ENCODE peak calls at places on chromosome 5, in five cellular contexts. One of them, this sample, is unnamed.

GRCh38 chr5:34525761-34526160 is 130.4 kb upstream of the RAI14 start:
- DNase-seq in breast epithelium: no peak
- DNase-seq in transverse colon: no peak
- DNase-seq in sigmoid colon: no peak
- DNase-seq in prostate gland: no peak
- DNase-seq in this sample: peak; percentile 82

GRCh38 chr5:99900302-99900811 is 634.8 kb upstream of the FAM174A start:
- DNase-seq in breast epithelium: no peak
- DNase-seq in transverse colon: no peak
- DNase-seq in sigmoid colon: no peak
- DNase-seq in prostate gland: no peak
- DNase-seq in this sample: no peak

GRCh38 chr5:95087819-95088317 is 197.0 kb downstream of the MCTP1 start:
- DNase-seq in breast epithelium: no peak
- DNase-seq in transverse colon: peak; percentile 21
- DNase-seq in sigmoid colon: no peak
- DNase-seq in prostate gland: no peak
- DNase-seq in this sample: no peak

GRCh38 chr5:88662801-88663360 is 220.1 kb downstream of the MEF2C start:
- DNase-seq in breast epithelium: no peak
- DNase-seq in transverse colon: no peak
- DNase-seq in sigmoid colon: no peak
- DNase-seq in prostate gland: no peak
- DNase-seq in this sample: no peak

GRCh38 chr5:93580387-93581100 is 475 bp downstream of the NR2F1-AS1 start:
- DNase-seq in breast epithelium: no peak
- DNase-seq in transverse colon: no peak
- DNase-seq in sigmoid colon: peak; percentile 73
- DNase-seq in prostate gland: no peak
- DNase-seq in this sample: no peak

GRCh38 chr5:124948062-124948753 is 201.8 kb upstream of the ZNF608 start:
- DNase-seq in breast epithelium: no peak
- DNase-seq in transverse colon: no peak
- DNase-seq in sigmoid colon: no peak
- DNase-seq in prostate gland: no peak
- DNase-seq in this sample: no peak

GRCh38 chr5:31492824-31493223 is 39.1 kb downstream of the DROSHA start:
- DNase-seq in breast epithelium: no peak
- DNase-seq in transverse colon: no peak
- DNase-seq in sigmoid colon: no peak
- DNase-seq in prostate gland: no peak
- DNase-seq in this sample: no peak

GRCh38 chr5:17172801-17173200 is 44.6 kb upstream of the BASP1 start:
- DNase-seq in breast epithelium: no peak
- DNase-seq in transverse colon: no peak
- DNase-seq in sigmoid colon: no peak
- DNase-seq in prostate gland: no peak
- DNase-seq in this sample: no peak

GRCh38 chr5:37792976-37793328 is 46.9 kb downstream of the GDNF start:
- DNase-seq in breast epithelium: no peak
- DNase-seq in transverse colon: no peak
- DNase-seq in sigmoid colon: no peak
- DNase-seq in prostate gland: no peak
- DNase-seq in this sample: no peak

GRCh38 chr5:448766-449090 is 5.8 kb downstream of the EXOC3 start:
- DNase-seq in breast epithelium: no peak
- DNase-seq in transverse colon: no peak
- DNase-seq in sigmoid colon: no peak
- DNase-seq in prostate gland: no peak
- DNase-seq in this sample: no peak

GRCh38 chr5:92775711-92776615 is 805.1 kb downstream of the NR2F1-AS1 start:
- DNase-seq in breast epithelium: no peak
- DNase-seq in transverse colon: no peak
- DNase-seq in sigmoid colon: no peak
- DNase-seq in prostate gland: no peak
- DNase-seq in this sample: no peak

GRCh38 chr5:128714551-128714950 is 176.5 kb upstream of the FBN2 start:
- DNase-seq in breast epithelium: no peak
- DNase-seq in transverse colon: no peak
- DNase-seq in sigmoid colon: no peak
- DNase-seq in prostate gland: no peak
- DNase-seq in this sample: no peak

GRCh38 chr5:179818746-179819295 is 1.9 kb upstream of the SQSTM1 start:
- DNase-seq in breast epithelium: peak; percentile 97
- DNase-seq in transverse colon: peak; percentile 97
- DNase-seq in sigmoid colon: peak; percentile 99
- DNase-seq in prostate gland: peak; percentile 96
- DNase-seq in this sample: peak; percentile 98

GRCh38 chr5:161535762-161536161 is 10.8 kb downstream of the GABRB2 start:
- DNase-seq in breast epithelium: no peak
- DNase-seq in transverse colon: no peak
- DNase-seq in sigmoid colon: no peak
- DNase-seq in prostate gland: no peak
- DNase-seq in this sample: no peak

GRCh38 chr5:133441166-133441815 is 171.1 kb downstream of the FSTL4 start:
- DNase-seq in breast epithelium: no peak
- DNase-seq in transverse colon: no peak
- DNase-seq in sigmoid colon: no peak
- DNase-seq in prostate gland: no peak
- DNase-seq in this sample: no peak

GRCh38 chr5:35285011-35285410 is 54.7 kb upstream of the PRLR start:
- DNase-seq in breast epithelium: no peak
- DNase-seq in transverse colon: no peak
- DNase-seq in sigmoid colon: no peak
- DNase-seq in prostate gland: no peak
- DNase-seq in this sample: no peak

GRCh38 chr5:76371955-76372319 is 31.1 kb upstream of the IQGAP2 start:
- DNase-seq in breast epithelium: no peak
- DNase-seq in transverse colon: no peak
- DNase-seq in sigmoid colon: no peak
- DNase-seq in prostate gland: no peak
- DNase-seq in this sample: no peak

GRCh38 chr5:10789021-10789420 is 28.0 kb upstream of the DAP start:
- DNase-seq in breast epithelium: no peak
- DNase-seq in transverse colon: peak; percentile 10
- DNase-seq in sigmoid colon: no peak
- DNase-seq in prostate gland: no peak
- DNase-seq in this sample: no peak

DNA sequence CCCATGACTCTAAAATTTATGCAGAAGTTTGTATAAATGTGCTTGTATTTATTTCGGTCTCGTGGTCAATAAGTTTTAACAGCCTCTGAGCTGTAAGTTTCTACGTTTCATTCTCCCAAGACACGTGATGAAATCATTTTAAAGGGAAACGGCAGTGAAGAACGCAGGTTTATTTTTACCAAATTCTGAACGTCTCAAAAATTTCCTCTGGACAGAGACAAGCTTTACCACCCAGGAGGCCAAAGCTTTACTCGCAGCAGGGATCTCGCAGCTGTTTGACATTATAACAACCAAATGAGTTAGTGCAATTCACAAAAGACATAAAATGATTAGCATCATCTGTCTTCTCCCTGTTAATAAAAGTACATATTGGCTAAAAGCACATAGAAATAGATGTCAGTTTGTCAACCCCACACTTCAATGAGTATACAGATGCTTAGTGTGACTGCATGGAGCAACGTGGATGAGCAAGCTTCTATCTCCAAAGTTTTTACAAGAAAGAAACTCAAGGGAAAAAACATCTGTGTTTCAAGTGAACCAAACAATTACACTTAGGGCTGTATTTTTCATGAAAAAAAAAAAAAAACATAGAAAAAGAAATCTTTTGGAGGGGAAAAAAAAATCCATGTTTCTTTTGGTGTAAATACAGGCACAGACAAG is 2.5 kb downstream of the SEMA5A start:
- DNase-seq in breast epithelium: no peak
- DNase-seq in transverse colon: no peak
- DNase-seq in sigmoid colon: no peak
- DNase-seq in prostate gland: no peak
- DNase-seq in this sample: no peak
- H3K27ac ChIP-seq in breast epithelium: peak overlapping the region; percentile 74
- H3K27ac ChIP-seq in transverse colon: peak overlapping the region; percentile 92
- H3K27ac ChIP-seq in sigmoid colon: peak overlapping the region; percentile 33
- H3K27ac ChIP-seq in prostate gland: no peak overlapping the region
- H3K27ac ChIP-seq in this sample: peak overlapping the region; percentile 36

GRCh38 chr5:110092955-110093785 is 403.4 kb downstream of the MAN2A1 start:
- DNase-seq in breast epithelium: no peak
- DNase-seq in transverse colon: no peak
- DNase-seq in sigmoid colon: no peak
- DNase-seq in prostate gland: no peak
- DNase-seq in this sample: no peak
- TF ChIP-seq CTCF in breast epithelium: no peak
- TF ChIP-seq CTCF in transverse colon: no peak
- TF ChIP-seq CTCF in sigmoid colon: no peak
- TF ChIP-seq CTCF in prostate gland: no peak
- TF ChIP-seq CTCF in this sample: no peak

GRCh38 chr5:134845852-134846640 is at the start of gene C5orf24:
- DNase-seq in breast epithelium: peak; percentile 95
- DNase-seq in transverse colon: peak; percentile 96
- DNase-seq in sigmoid colon: peak; percentile 98
- DNase-seq in prostate gland: peak; percentile 91
- DNase-seq in this sample: peak; percentile 99
- TF ChIP-seq POLR2A in breast epithelium: peak; percentile 36
- TF ChIP-seq POLR2A in transverse colon: peak; percentile 93
- TF ChIP-seq POLR2A in sigmoid colon: peak; percentile 65
- TF ChIP-seq POLR2A in prostate gland: peak; percentile 94
- TF ChIP-seq POLR2A in this sample: peak; percentile 91

GRCh38 chr5:154430466-154430865 is 15.3 kb upstream of the SAP30L start:
- DNase-seq in breast epithelium: no peak
- DNase-seq in transverse colon: no peak
- DNase-seq in sigmoid colon: no peak
- DNase-seq in prostate gland: no peak
- DNase-seq in this sample: no peak
- H3K27ac ChIP-seq in breast epithelium: no peak overlapping the region
- H3K27ac ChIP-seq in transverse colon: no peak overlapping the region
- H3K27ac ChIP-seq in sigmoid colon: no peak overlapping the region
- H3K27ac ChIP-seq in prostate gland: no peak overlapping the region
- H3K27ac ChIP-seq in this sample: no peak overlapping the region

DNA sequence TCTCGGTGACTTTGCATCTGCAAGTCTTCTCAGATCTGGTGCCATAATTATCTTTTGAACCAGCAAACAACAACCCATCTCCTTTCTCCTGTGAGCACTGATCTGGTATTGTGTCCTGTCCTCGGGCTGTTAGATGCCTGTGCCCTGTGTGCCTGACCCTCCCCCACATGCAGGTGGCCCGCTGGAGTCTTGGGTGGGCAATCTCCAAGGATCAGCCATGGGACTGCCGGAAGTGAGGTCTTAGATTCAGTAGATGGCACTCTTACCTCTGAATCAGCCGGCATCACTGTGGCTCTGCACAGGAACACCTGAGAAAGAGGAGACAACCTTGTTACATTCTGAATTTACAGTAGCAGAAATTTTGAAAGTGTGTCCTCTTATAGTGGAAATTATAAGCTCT is 172.4 kb downstream of the IRX2 start:
- DNase-seq in breast epithelium: no peak
- DNase-seq in transverse colon: no peak
- DNase-seq in sigmoid colon: no peak
- DNase-seq in prostate gland: no peak
- DNase-seq in this sample: no peak
- TF ChIP-seq CTCF in breast epithelium: no peak
- TF ChIP-seq CTCF in transverse colon: no peak
- TF ChIP-seq CTCF in sigmoid colon: no peak
- TF ChIP-seq CTCF in prostate gland: no peak
- TF ChIP-seq CTCF in this sample: no peak

GRCh38 chr5:132257131-132258101 is at the start of gene PDLIM4:
- DNase-seq in breast epithelium: no peak
- DNase-seq in transverse colon: peak; percentile 25
- DNase-seq in sigmoid colon: peak; percentile 81
- DNase-seq in prostate gland: peak; percentile 39
- DNase-seq in this sample: peak; percentile 65

GRCh38 chr5:132258102-132259060 is 885 bp downstream of the PDLIM4 start:
- DNase-seq in breast epithelium: no peak
- DNase-seq in transverse colon: peak; percentile 23
- DNase-seq in sigmoid colon: peak; percentile 85
- DNase-seq in prostate gland: no peak
- DNase-seq in this sample: peak; percentile 65

GRCh38 chr5:132260714-132261615 is 3.5 kb downstream of the PDLIM4 start:
- DNase-seq in breast epithelium: no peak
- DNase-seq in transverse colon: peak; percentile 46
- DNase-seq in sigmoid colon: peak; percentile 92
- DNase-seq in prostate gland: no peak
- DNase-seq in this sample: peak; percentile 46

GRCh38 chr5:132260051-132260450 is 2.6 kb downstream of the PDLIM4 start:
- DNase-seq in breast epithelium: no peak
- DNase-seq in transverse colon: no peak
- DNase-seq in sigmoid colon: no peak
- DNase-seq in prostate gland: no peak
- DNase-seq in this sample: peak; percentile 43

DNA sequence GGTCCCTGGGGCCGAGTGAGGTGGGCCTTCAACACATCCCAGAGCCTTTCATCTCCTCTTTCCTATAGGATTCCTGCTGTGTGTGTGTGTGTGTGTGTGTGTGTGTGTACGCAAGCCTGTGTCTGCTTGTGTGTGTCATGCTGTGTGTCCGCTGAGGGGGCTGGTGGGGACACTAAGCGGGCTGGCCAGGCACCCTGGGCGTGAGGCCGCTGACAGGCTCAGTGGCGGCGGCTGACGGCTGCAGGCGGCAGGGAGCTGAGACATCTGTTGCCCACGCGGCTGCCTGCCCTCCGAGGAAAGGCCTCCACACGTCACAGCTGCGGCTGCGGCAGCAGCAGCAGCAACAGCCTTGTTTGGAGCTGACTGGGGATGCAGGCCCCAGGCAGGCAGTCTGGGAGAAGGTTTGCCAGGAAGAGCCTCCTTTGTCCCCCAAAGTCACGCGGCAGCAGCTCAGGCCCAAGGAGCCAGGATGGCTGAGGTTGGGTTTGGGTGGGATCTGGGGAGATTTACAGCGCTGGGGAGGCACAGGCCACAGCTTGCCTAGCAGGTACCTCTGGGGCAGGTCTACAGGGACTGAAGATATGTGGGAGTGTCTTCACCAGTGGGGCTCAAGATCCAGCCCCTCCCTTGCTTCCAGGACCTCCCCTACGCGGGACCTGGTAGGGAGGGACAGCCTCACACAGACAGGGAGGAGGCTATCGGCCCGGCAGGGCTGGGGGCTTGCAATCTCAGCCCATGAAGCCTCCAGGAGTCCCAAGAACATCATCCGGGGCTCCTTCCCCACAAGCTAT is 1.8 kb downstream of the PDLIM4 start:
- DNase-seq in breast epithelium: no peak
- DNase-seq in transverse colon: peak; percentile 56
- DNase-seq in sigmoid colon: peak; percentile 96
- DNase-seq in prostate gland: peak; percentile 75
- DNase-seq in this sample: peak; percentile 73
- TF ChIP-seq POLR2A in breast epithelium: peak; percentile 34
- TF ChIP-seq POLR2A in transverse colon: peak; percentile 58
- TF ChIP-seq POLR2A in sigmoid colon: peak; percentile 87
- TF ChIP-seq POLR2A in prostate gland: peak; percentile 85
- TF ChIP-seq POLR2A in this sample: no peak

This sample was measured in spleen.